ENCODE peak calls at places on chromosomes 12 and 14, in four cellular contexts. P, E, Q and I are unnamed samples.

GRCh38 chr12:76757694-76758093 is 6.2 kb upstream of the ZDHHC17 start:
- DNase-seq in P (no peak), E (no peak), Q (no peak), I (no peak)

GRCh38 chr12:94762259-94762942 is 112.0 kb upstream of the TMCC3 start:
- DNase-seq in P (no peak), E (no peak), Q (no peak), I (no peak)

GRCh38 chr12:51820721-51821422 is 27.6 kb downstream of the FIGNL2 start:
- DNase-seq in P (peak; percentile 64), E (no peak), Q (no peak), I (no peak)

GRCh38 chr14:22520786-22521185 is 68.2 kb downstream of the DAD1 start:
- DNase-seq in P (no peak), E (no peak), Q (no peak), I (no peak)

GRCh38 chr12:77521458-77522115 is 309.1 kb upstream of the NAV3 start:
- DNase-seq in P (no peak), E (no peak), Q (no peak), I (no peak)

GRCh38 chr12:50057000-50057841 is at the start of gene ASIC1:
- DNase-seq in P (peak; percentile 71), E (peak; percentile 85), Q (no peak), I (no peak)

GRCh38 chr12:48875944-48876520 is 10.4 kb upstream of the RND1 start:
- DNase-seq in P (no peak), E (no peak), Q (no peak), I (no peak)

GRCh38 chr12:104910196-104910840 is 47.8 kb downstream of the SLC41A2 start:
- DNase-seq in P (no peak), E (no peak), Q (no peak), I (no peak)

GRCh38 chr12:116539361-116539771 is 19.8 kb upstream of the MAP1LC3B2 start:
- DNase-seq in P (no peak), E (no peak), Q (no peak), I (no peak)

GRCh38 chr12:107079172-107080011 is 14.0 kb downstream of the CRY1 start:
- DNase-seq in P (no peak), E (peak; percentile 34), Q (no peak), I (no peak)

GRCh38 chr12:12714276-12715001 is 2.7 kb upstream of the CDKN1B start:
- DNase-seq in P (peak; percentile 36), E (peak; percentile 58), Q (no peak), I (no peak)

GRCh38 chr12:85036241-85036707 is at the start of the genes LRRIQ1 and TSPAN19:
- DNase-seq in P (peak; percentile 62), E (peak; percentile 91), Q (no peak), I (no peak)

GRCh38 chr14:75306917-75307699 is 28.5 kb downstream of the FOS start:
- DNase-seq in P (no peak), E (peak; percentile 50), Q (no peak), I (no peak)

GRCh38 chr14:34258318-34258717 is 203.7 kb downstream of the SPTSSA start:
- DNase-seq in P (no peak), E (peak; percentile 59), Q (no peak), I (no peak)

GRCh38 chr12:67391034-67391433 is 121.9 kb downstream of the CAND1 start:
- DNase-seq in P (no peak), E (peak; percentile 30), Q (no peak), I (no peak)

GRCh38 chr12:116749884-116750283 is 11.8 kb downstream of the RNFT2 start:
- DNase-seq in P (no peak), E (no peak), Q (no peak), I (no peak)

GRCh38 chr12:57726151-57726883 is 12.2 kb downstream of the AGAP2 start:
- DNase-seq in P (peak; percentile 82), E (peak; percentile 88), Q (peak; percentile 21), I (no peak)

GRCh38 chr14:80426686-80427085 is 215.4 kb upstream of the DIO2 start:
- DNase-seq in P (no peak), E (no peak), Q (no peak), I (no peak)

GRCh38 chr14:38127784-38128183 is 79.9 kb upstream of the SSTR1 start:
- DNase-seq in P (no peak), E (no peak), Q (no peak), I (no peak)

GRCh38 chr12:1747609-1748008 is 56.7 kb downstream of the ADIPOR2 start:
- DNase-seq in P (no peak), E (no peak), Q (no peak), I (no peak)

GRCh38 chr14:75125617-75126016 is 1.2 kb downstream of the NEK9 start:
- DNase-seq in P (no peak), E (no peak), Q (no peak), I (no peak)

GRCh38 chr12:110102255-110102654 is 21.9 kb upstream of the IFT81 start:
- DNase-seq in P (peak; percentile 59), E (peak; percentile 39), Q (no peak), I (no peak)

GRCh38 chr14:57389646-57390036 is 745 bp upstream of the NAA30 start:
- DNase-seq in P (no peak), E (peak; percentile 17), Q (no peak), I (no peak)

GRCh38 chr12:6927379-6927991 is at the start of gene ATN1:
- DNase-seq in P (peak; percentile 89), E (peak; percentile 92), Q (no peak), I (no peak)

GRCh38 chr12:6927999-6928702 is 392 bp downstream of the ATN1 start:
- DNase-seq in P (peak; percentile 34), E (peak; percentile 58), Q (no peak), I (no peak)

GRCh38 chr12:6923851-6924250 is 3.9 kb upstream of the ATN1 start:
- DNase-seq in P (peak; percentile 27), E (no peak), Q (no peak), I (no peak)

GRCh38 chr12:6925239-6925542 is 2.6 kb upstream of the ATN1 start:
- DNase-seq in P (no peak), E (no peak), Q (no peak), I (no peak)

DNA sequence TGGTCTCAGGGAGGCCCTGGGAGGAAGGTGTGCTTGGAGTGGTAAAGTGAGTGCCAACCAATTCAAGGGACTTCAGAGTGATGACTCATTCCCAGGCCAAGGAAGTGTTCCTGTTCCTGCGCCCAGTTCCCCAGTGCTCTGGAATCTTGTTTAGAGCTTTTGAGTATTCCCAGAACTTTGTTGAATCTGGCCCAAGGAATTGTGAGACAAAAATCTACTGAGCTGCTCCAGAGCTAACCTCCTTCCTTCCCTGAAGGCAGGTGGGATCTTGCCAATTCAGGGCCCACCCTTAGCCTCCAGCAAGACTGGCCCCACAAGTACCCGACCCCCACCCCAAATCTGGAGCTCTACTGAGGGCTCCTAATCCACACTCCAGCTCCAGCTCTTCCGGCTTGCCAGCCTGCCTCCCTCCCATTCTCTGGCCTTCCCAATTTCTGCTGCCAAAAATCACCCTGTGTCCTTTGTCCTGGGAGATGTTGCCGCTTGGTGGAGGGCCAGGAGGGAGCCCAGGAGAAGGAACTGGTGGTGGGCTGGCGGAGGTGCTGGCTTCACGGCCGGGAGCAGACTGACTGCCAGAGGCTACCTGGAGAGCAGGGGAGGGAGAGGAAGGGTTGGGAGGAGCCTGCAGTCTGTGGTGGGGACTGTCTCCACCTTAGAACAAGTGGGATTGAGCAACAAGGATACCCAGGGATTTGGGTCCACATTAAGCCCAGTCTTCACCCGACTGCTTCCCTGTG is 2.0 kb upstream of the ATN1 start:
- DNase-seq in P (peak; percentile 84), E (peak; percentile 82), Q (no peak), I (no peak)
- H3K27ac ChIP-seq in P (peak overlapping the region; percentile 98), E (peak overlapping the region; percentile 99), Q (peak overlapping the region; percentile 99), I (peak overlapping the region; percentile 96)

GRCh38 chr12:88469136-88469535 is 111.1 kb downstream of the KITLG start:
- DNase-seq in P (no peak), E (no peak), Q (no peak), I (no peak)

GRCh38 chr12:88472248-88472647 is 108.0 kb downstream of the KITLG start:
- DNase-seq in P (no peak), E (no peak), Q (no peak), I (no peak)

GRCh38 chr12:88472775-88473174 is 107.5 kb downstream of the KITLG start:
- DNase-seq in P (no peak), E (no peak), Q (no peak), I (no peak)

GRCh38 chr12:88468546-88468945 is 111.7 kb downstream of the KITLG start:
- DNase-seq in P (no peak), E (no peak), Q (no peak), I (no peak)

DNA sequence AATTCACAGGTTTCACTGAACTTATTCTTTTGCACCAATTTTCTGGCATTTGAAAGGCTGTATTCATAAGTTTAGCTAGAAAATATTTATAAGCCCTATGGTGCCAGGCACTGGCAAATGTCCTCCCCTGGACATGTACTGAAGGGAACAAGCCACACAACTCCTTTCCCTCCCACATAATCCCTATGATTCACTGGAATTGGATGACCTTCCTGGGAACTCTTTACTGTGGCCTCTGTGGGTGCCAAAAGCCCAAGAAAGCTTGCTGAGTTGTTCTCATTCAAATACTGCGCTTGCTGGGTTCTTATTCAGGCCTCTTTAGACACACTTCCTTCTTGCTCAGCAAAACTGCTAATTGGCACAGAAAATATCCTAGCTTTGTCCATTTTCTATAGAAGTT is 108.6 kb downstream of the KITLG start:
- DNase-seq in P (peak; percentile 32), E (no peak), Q (no peak), I (no peak)
- H3K27ac ChIP-seq in P (no peak overlapping the region), E (no peak overlapping the region), Q (peak overlapping the region; percentile 1), I (no peak overlapping the region)

GRCh38 chr12:92786045-92786444 is 83.3 kb downstream of the PLEKHG7 start:
- DNase-seq in P (no peak), E (no peak), Q (no peak), I (no peak)
- H3K27ac ChIP-seq in P (no peak overlapping the region), E (no peak overlapping the region), Q (no peak overlapping the region), I (no peak overlapping the region)

GRCh38 chr14:63853831-63854293 is 1.1 kb downstream of the SYNE2 start:
- DNase-seq in P (peak; percentile 51), E (peak; percentile 72), Q (no peak), I (no peak)

GRCh38 chr14:63852271-63852816 is 460 bp upstream of the SYNE2 start:
- DNase-seq in P (no peak), E (no peak), Q (no peak), I (no peak)

GRCh38 chr14:63854330-63854729 is 1.5 kb downstream of the SYNE2 start:
- DNase-seq in P (no peak), E (no peak), Q (no peak), I (no peak)

GRCh38 chr14:63855272-63855671 is 2.5 kb downstream of the SYNE2 start:
- DNase-seq in P (no peak), E (no peak), Q (no peak), I (no peak)

GRCh38 chr14:63852817-63853730 is at the start of gene SYNE2:
- DNase-seq in P (peak; percentile 83), E (peak; percentile 89), Q (no peak), I (peak; percentile 11)
- H3K27ac ChIP-seq in P (peak within 1 kb of the TSS; percentile 88), E (peak within 1 kb of the TSS; percentile 86), Q (peak within 1 kb of the TSS; percentile 98), I (peak within 1 kb of the TSS; percentile 86)